ENCODE peak calls at places on chromosomes 7 and 10, in nine cellular contexts. I is NCI-H460; P is aorta; L is activated effector memory CD4-positive, alpha-beta T cell treated with anti-CD3 and anti-CD28 coated beads, Interleukin-2, amount 50 U/mL, for 16 hours; G is ELR; D is GM20000; O is GM13977; Z is smooth muscle cell of the brain vasculature; K is stimulated activated CD4-positive, alpha-beta T cell treated with anti-CD3 and anti-CD28 coated beads, Interleukin-2, amount 100 ng/mL, for 24 hours. T is an unnamed sample.

GRCh38 chr7:142176901-142177300 is 65.4 kb downstream of the MGAM2 start:
- DNase-seq in L (no peak), G (no peak), Z (no peak), K (no peak), P (no peak), D (no peak), O (no peak), I (no peak), T (no peak)

GRCh38 chr10:50395279-50395678 is 144.0 kb upstream of the ASAH2 start:
- DNase-seq in I (no peak), D (no peak), O (no peak), G (peak), L (no peak), P (no peak), Z (no peak), K (no peak), T (no peak)

GRCh38 chr10:26544932-26545331 is 106.8 kb downstream of the APBB1IP start:
- DNase-seq in P (no peak), L (no peak), O (no peak), D (no peak), Z (no peak), I (no peak), G (no peak), K (no peak), T (no peak)

GRCh38 chr7:37000514-37000913 is 276.2 kb upstream of the AOAH start:
- DNase-seq in P (no peak), O (no peak), K (no peak), D (no peak), G (no peak), L (no peak), Z (no peak), I (no peak), T (no peak)

GRCh38 chr10:131943021-131943814 is 38.5 kb downstream of the BNIP3 start:
- DNase-seq in Z (no peak), P (peak), D (no peak), L (peak), O (no peak), K (no peak), G (peak), I (peak), T (no peak)

GRCh38 chr7:39431242-39431641 is 135.0 kb upstream of the YAE1 start:
- DNase-seq in D (no peak), P (no peak), G (no peak), K (no peak), Z (no peak), O (no peak), I (no peak), L (no peak), T (no peak)

GRCh38 chr10:94364480-94364879 is 1.7 kb upstream of the NOC3L start:
- DNase-seq in I (no peak), Z (no peak), D (no peak), O (no peak), L (no peak), K (no peak), G (no peak), P (no peak), T (no peak)

GRCh38 chr10:129307141-129307540 is 159.9 kb upstream of the MGMT start:
- DNase-seq in Z (no peak), G (no peak), O (no peak), L (no peak), D (no peak), I (no peak), K (no peak), P (no peak), T (no peak)

GRCh38 chr7:157618823-157619606 is 282.2 kb downstream of the DNAJB6 start:
- DNase-seq in Z (no peak), O (no peak), P (no peak), G (no peak), D (no peak), K (no peak), I (no peak), L (no peak), T (peak)

GRCh38 chr10:47354162-47354561 is 6.0 kb downstream of the RBP3 start:
- DNase-seq in Z (no peak), I (no peak), P (peak), O (no peak), G (peak), K (no peak), L (peak), D (no peak), T (no peak)

GRCh38 chr10:44752451-44753441 is 158.4 kb upstream of the TMEM72 start:
- DNase-seq in I (no peak), G (peak), L (no peak), Z (peak), D (no peak), P (no peak), K (no peak), O (no peak), T (no peak)

GRCh38 chr10:133068111-133068740 is 19.5 kb upstream of the ADGRA1 start:
- DNase-seq in G (no peak), L (no peak), K (no peak), Z (no peak), O (no peak), I (no peak), P (no peak), D (no peak), T (no peak)

GRCh38 chr10:106467506-106467905 is 697.0 kb downstream of the SORCS1 start:
- DNase-seq in P (no peak), D (no peak), O (no peak), K (no peak), G (peak), Z (no peak), I (no peak), L (no peak), T (no peak)

GRCh38 chr10:24784061-24784460 is 60.4 kb upstream of the ARHGAP21 start:
- DNase-seq in I (no peak), K (no peak), Z (no peak), D (no peak), G (no peak), O (no peak), P (no peak), L (no peak), T (no peak)

GRCh38 chr10:22611425-22612111 is 102.8 kb downstream of the PIP4K2A start:
- DNase-seq in L (peak), O (peak), D (peak), I (no peak), K (peak), G (no peak), P (no peak), Z (no peak), T (no peak)

GRCh38 chr10:64334084-64334483 is 812.9 kb downstream of the REEP3 start:
- DNase-seq in I (no peak), P (no peak), O (no peak), Z (no peak), K (no peak), D (no peak), L (no peak), G (no peak), T (no peak)

GRCh38 chr10:22539579-22540160 is 174.7 kb downstream of the PIP4K2A start:
- DNase-seq in D (no peak), O (no peak), K (no peak), G (no peak), L (no peak), I (no peak), P (no peak), Z (no peak), T (no peak)

GRCh38 chr10:102613761-102614160 is 30.5 kb upstream of the TRIM8 start:
- DNase-seq in Z (no peak), O (no peak), G (no peak), L (no peak), D (no peak), I (no peak), P (peak), K (no peak), T (peak)